ENCODE peak calls at places on chromosomes 1 and 21, in eight cellular contexts. M, L, U, D, Q, H, V and W are unnamed samples.

GRCh38 chr1:109762821-109763645 is 690 bp downstream of the EPS8L3 start:
- DNase-seq in L (peak; percentile 45), H (peak; percentile 51), U (no peak), V (peak; percentile 86), D (no peak), Q (peak; percentile 35), M (peak; percentile 54), W (peak; percentile 67)

GRCh38 chr21:28754127-28754611 is 238.5 kb downstream of the LTN1 start:
- DNase-seq in M (no peak), H (peak; percentile 56), V (peak; percentile 98), U (no peak), D (no peak), Q (no peak), L (no peak), W (peak; percentile 93)

GRCh38 chr1:223776075-223776814 is 63.9 kb downstream of the CAPN2 start:
- DNase-seq in V (peak; percentile 74), Q (no peak), M (no peak), L (no peak), U (no peak), D (no peak), H (no peak), W (peak; percentile 34)

GRCh38 chr1:22252248-22252647 is 109.4 kb upstream of the WNT4 start:
- DNase-seq in U (no peak), D (no peak), H (no peak), M (no peak), Q (no peak), V (no peak), L (no peak), W (no peak)

GRCh38 chr1:147202576-147202975 is 22.6 kb downstream of the FMO5 start:
- DNase-seq in M (no peak), V (no peak), U (no peak), Q (no peak), D (no peak), L (no peak), H (no peak), W (no peak)

GRCh38 chr21:43280949-43281633 is 112.3 kb downstream of the CRYAA start:
- DNase-seq in D (peak; percentile 12), Q (no peak), L (peak; percentile 27), H (no peak), M (no peak), V (no peak), U (no peak), W (no peak)

GRCh38 chr1:2304921-2305681 is 77.0 kb downstream of the SKI start:
- DNase-seq in H (no peak), V (no peak), M (no peak), L (no peak), U (no peak), Q (no peak), D (no peak), W (no peak)

GRCh38 chr1:180530501-180530900 is 28.1 kb upstream of the ACBD6 start:
- DNase-seq in D (no peak), Q (no peak), V (peak; percentile 92), L (no peak), M (no peak), H (no peak), U (no peak), W (peak; percentile 65)

GRCh38 chr1:13432251-13432650 is 22.0 kb downstream of the PRAMEF20 start:
- DNase-seq in Q (no peak), U (no peak), V (no peak), L (no peak), M (no peak), H (no peak), D (no peak), W (no peak)

GRCh38 chr1:204266504-204267034 is 52.8 kb upstream of the GOLT1A start:
- DNase-seq in V (no peak), M (peak; percentile 72), U (no peak), H (no peak), L (peak; percentile 15), Q (peak; percentile 60), D (no peak), W (no peak)

GRCh38 chr1:212915245-212916091 is 34.9 kb upstream of the VASH2 start:
- DNase-seq in L (no peak), D (peak; percentile 47), H (peak; percentile 59), Q (no peak), V (peak; percentile 90), U (peak; percentile 36), M (no peak), W (peak; percentile 43)

GRCh38 chr1:180489976-180490375 is 12.4 kb downstream of the ACBD6 start:
- DNase-seq in Q (no peak), D (no peak), M (no peak), U (no peak), H (no peak), L (no peak), V (no peak), W (no peak)

GRCh38 chr1:91552091-91552490 is 51.4 kb downstream of the CDC7 start:
- DNase-seq in Q (no peak), U (no peak), L (no peak), H (no peak), D (no peak), V (no peak), M (no peak), W (no peak)

GRCh38 chr1:197798492-197798891 is 23.2 kb upstream of the DENND1B start:
- DNase-seq in Q (no peak), V (no peak), D (no peak), M (no peak), H (no peak), L (no peak), U (no peak), W (no peak)

GRCh38 chr1:158121604-158122254 is 59.0 kb upstream of the CD1D start:
- DNase-seq in M (peak; percentile 78), L (no peak), Q (no peak), U (peak; percentile 82), V (peak; percentile 52), H (no peak), D (no peak), W (no peak)

GRCh38 chr1:99171126-99171813 is 93.0 kb upstream of the PLPPR4 start:
- DNase-seq in Q (no peak), D (no peak), U (peak; percentile 24), H (no peak), V (no peak), M (no peak), L (no peak), W (no peak)
- TF ChIP-seq CTCF in Q (no peak), D (no peak), U (peak; percentile 10), H (no peak), V (no peak), M (no peak), L (no peak), W (no peak)

GRCh38 chr1:10867914-10868598 is 71.6 kb upstream of the CASZ1 start:
- DNase-seq in U (peak; percentile 55), Q (no peak), D (no peak), H (peak; percentile 70), V (no peak), M (no peak), L (peak; percentile 59), W (no peak)
- H3K27me3 ChIP-seq in U (peaks cover 44% of the 10 kb centered on the region), Q (peaks cover 80% of the 10 kb centered on the region), D (peaks cover 1% of the 10 kb centered on the region), H (peaks cover 12% of the 10 kb centered on the region), V (peaks cover 10% of the 10 kb centered on the region), M (no peaks in the 10 kb centered on the region), L (peaks cover 29% of the 10 kb centered on the region), W (peaks cover 37% of the 10 kb centered on the region)

GRCh38 chr1:24481098-24481497 is 21.5 kb upstream of the RCAN3 start:
- DNase-seq in H (peak; percentile 55), L (no peak), M (peak; percentile 78), V (no peak), Q (no peak), U (no peak), D (no peak), W (no peak)
- H3K4me3 ChIP-seq in H (no peak overlapping the region), L (no peak overlapping the region), M (no peak overlapping the region), V (no peak overlapping the region), Q (no peak overlapping the region), U (no peak overlapping the region), D (no peak overlapping the region), W (no peak overlapping the region)

DNA sequence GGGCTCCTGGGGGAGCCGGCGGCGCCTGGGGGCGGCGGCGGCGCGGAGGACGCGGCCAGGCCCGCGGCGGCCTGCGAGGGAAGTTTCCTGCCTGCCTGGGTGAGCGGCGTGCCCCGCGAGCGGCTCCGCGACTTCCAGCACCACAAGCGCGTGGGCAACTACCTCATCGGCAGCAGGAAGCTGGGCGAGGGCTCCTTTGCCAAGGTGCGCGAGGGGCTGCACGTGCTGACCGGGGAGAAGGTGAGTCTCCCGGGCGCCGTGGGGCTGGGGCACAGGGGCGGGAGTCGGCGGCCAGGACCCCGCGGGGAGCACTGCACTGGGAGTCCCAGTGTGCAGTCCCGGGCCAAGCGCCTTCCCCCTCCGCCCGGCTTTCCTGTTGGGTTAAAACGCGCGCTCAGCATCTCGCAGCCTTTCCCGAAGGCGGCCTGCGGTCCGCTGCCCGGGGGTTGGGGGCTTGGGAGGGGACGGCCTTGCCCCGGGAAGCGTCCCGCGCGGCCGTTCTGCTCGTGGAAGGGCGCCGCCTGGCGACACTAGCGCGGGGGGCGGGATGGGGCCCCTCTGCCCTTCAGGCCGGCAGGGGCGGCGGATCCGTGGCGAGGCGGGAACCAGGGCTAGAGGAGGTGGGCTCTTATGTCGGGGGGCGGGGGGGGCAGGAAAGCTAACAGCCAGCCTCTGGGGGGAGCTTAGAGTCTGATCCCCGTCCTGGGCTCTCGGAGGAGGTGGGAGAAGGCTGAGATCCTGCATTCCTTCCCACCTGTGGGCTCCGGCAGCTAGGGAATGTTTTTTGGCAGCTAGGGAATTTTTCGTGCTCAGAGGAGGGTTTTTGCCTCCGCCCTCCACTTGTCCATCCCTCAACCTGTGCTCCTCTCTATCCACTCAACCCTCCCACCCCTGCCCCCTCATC is 1.1 kb downstream of the HUNK start:
- DNase-seq in Q (peak; percentile 51), M (peak; percentile 73), D (peak; percentile 66), U (peak; percentile 82), V (peak; percentile 18), H (no peak), L (peak; percentile 81), W (no peak)
- TF ChIP-seq CTCF in Q (peak; percentile 43), M (peak; percentile 53), D (peak; percentile 35), U (peak; percentile 79), V (peak; percentile 41), H (peak; percentile 51), L (peak; percentile 56), W (peak; percentile 39)

GRCh38 chr1:7930547-7931445 is 9.8 kb downstream of the TNFRSF9 start:
- DNase-seq in D (no peak), V (no peak), M (no peak), Q (no peak), H (no peak), L (no peak), U (no peak), W (no peak)

GRCh38 chr1:7931446-7931812 is 9.2 kb downstream of the TNFRSF9 start:
- DNase-seq in Q (no peak), L (no peak), H (no peak), V (no peak), D (no peak), M (no peak), U (no peak), W (no peak)

GRCh38 chr1:7928247-7928646 is 12.4 kb downstream of the TNFRSF9 start:
- DNase-seq in U (no peak), M (no peak), V (no peak), Q (no peak), L (no peak), H (no peak), D (no peak), W (no peak)

GRCh38 chr1:7932524-7933149 is 8.0 kb downstream of the TNFRSF9 start:
- DNase-seq in V (no peak), L (no peak), U (peak; percentile 32), Q (no peak), D (no peak), M (no peak), H (no peak), W (no peak)

DNA sequence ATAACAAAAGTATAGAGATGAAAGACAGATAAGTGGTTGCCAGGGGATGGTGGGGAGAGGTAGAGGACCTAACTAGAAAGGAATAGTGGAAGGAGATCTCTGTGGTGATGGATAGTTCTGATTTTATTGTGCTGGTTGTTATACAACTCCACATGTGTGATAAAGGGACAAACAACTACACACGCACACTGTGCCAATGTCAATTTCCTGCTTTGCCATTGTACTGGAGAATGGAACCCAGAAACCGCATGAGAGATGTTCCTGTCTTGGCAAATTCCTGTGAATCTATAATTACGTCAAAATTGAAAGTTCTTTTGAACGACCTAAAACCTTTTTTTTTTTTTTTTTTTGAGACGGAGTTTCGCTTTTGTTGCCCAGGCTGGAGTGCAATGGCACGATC is 11.0 kb downstream of the TNFRSF9 start:
- DNase-seq in L (no peak), U (no peak), V (no peak), M (no peak), Q (no peak), H (no peak), D (no peak), W (no peak)
- H3K27me3 ChIP-seq in L (peaks cover 22% of the 10 kb centered on the region), U (no peaks in the 10 kb centered on the region), V (no peaks in the 10 kb centered on the region), M (no peaks in the 10 kb centered on the region), Q (peaks cover 70% of the 10 kb centered on the region), H (peaks cover 20% of the 10 kb centered on the region), D (peaks cover 2% of the 10 kb centered on the region), W (peaks cover 4% of the 10 kb centered on the region)